ENCODE peak calls at places on chromosomes 2 and 18, in four cellular contexts. D is H54, T is uterus, W is bronchial epithelial cell. K is an unnamed sample.

GRCh38 chr2:78431241-78431640 is 594.3 kb upstream of the REG3G start:
- DNase-seq in D (no peak), T (no peak), W (peak), K (no peak)

GRCh38 chr18:10401930-10402329 is 52.5 kb upstream of the APCDD1 start:
- DNase-seq in D (no peak), T (no peak), W (no peak), K (no peak)

GRCh38 chr2:235569837-235570236 is 76.0 kb downstream of the AGAP1 start:
- DNase-seq in D (no peak), T (no peak), W (no peak), K (no peak)

GRCh38 chr2:205461678-205462665 is 220.3 kb upstream of the NRP2 start:
- DNase-seq in D (no peak), T (no peak), W (peak), K (no peak)

GRCh38 chr2:210519594-210519993 is 36.8 kb upstream of the CPS1 start:
- DNase-seq in D (no peak), T (no peak), W (no peak), K (no peak)

GRCh38 chr18:59264136-59264571 is 9.1 kb downstream of the RAX start:
- DNase-seq in D (no peak), T (no peak), W (no peak), K (no peak)

GRCh38 chr2:223929575-223930001 is 15.5 kb downstream of the WDFY1 start:
- DNase-seq in D (no peak), T (no peak), W (no peak), K (no peak)

GRCh38 chr2:144351687-144352086 is 168.2 kb downstream of the ZEB2 start:
- DNase-seq in D (no peak), T (no peak), W (no peak), K (no peak)

GRCh38 chr2:59896499-59896898 is 657.0 kb downstream of the BCL11A start:
- DNase-seq in D (no peak), T (no peak), W (peak), K (no peak)

GRCh38 chr2:232891621-232892071 is 21.6 kb downstream of the SNORC start:
- DNase-seq in D (no peak), T (no peak), W (peak), K (no peak)

GRCh38 chr2:120389036-120389391 is 43.1 kb downstream of the INHBB start:
- DNase-seq in D (no peak), T (peak), W (no peak), K (peak)

GRCh38 chr2:135831180-135831812 is 5.7 kb downstream of the LCT start:
- DNase-seq in D (no peak), T (no peak), W (no peak), K (no peak)

GRCh38 chr18:49249523-49249922 is 210.9 kb downstream of the DYM start:
- DNase-seq in D (peak), T (no peak), W (peak), K (no peak)

GRCh38 chr2:29393676-29394075 is 278.5 kb downstream of the CLIP4 start:
- DNase-seq in D (no peak), T (no peak), W (peak), K (no peak)

GRCh38 chr2:160974803-160975202 is 185.4 kb upstream of the TANK start:
- DNase-seq in D (no peak), T (no peak), W (peak), K (no peak)

GRCh38 chr2:53740170-53740569 is 27.4 kb upstream of the CHAC2 start:
- DNase-seq in D (no peak), T (no peak), W (peak), K (no peak)

GRCh38 chr18:49355028-49355427 is 105.4 kb downstream of the DYM start:
- DNase-seq in D (no peak), T (no peak), W (no peak), K (no peak)

GRCh38 chr2:73174941-73175662 is 27.3 kb upstream of the NOTO start:
- DNase-seq in D (no peak), T (no peak), W (no peak), K (no peak)

GRCh38 chr2:97995026-97995733 is 568 bp downstream of the TMEM131 start:
- DNase-seq in D (peak), T (peak), W (peak), K (peak)

GRCh38 chr2:8309131-8309530 is 372.7 kb upstream of the ID2 start:
- DNase-seq in D (no peak), T (no peak), W (peak), K (no peak)

GRCh38 chr18:39561136-39561535 is 1995.5 kb upstream of the CELF4 start:
- DNase-seq in D (no peak), T (no peak), W (no peak), K (no peak)

GRCh38 chr2:71603311-71603794 is 150.0 kb downstream of the DYSF start:
- DNase-seq in D (no peak), T (no peak), W (no peak), K (peak)

GRCh38 chr2:206230060-206230890 is 44.2 kb upstream of the ZDBF2 start:
- DNase-seq in D (no peak), T (no peak), W (peak), K (no peak)

GRCh38 chr2:127418300-127419111 is at the start of gene PROC:
- DNase-seq in D (no peak), T (no peak), W (no peak), K (no peak)

GRCh38 chr18:33270297-33270696 is 170.2 kb downstream of the CCDC178 start:
- DNase-seq in D (no peak), T (no peak), W (no peak), K (no peak)

GRCh38 chr2:178523596-178524134 is 43.4 kb downstream of the PLEKHA3 start:
- DNase-seq in D (no peak), T (no peak), W (no peak), K (no peak)

GRCh38 chr2:149278146-149278878 is 52.1 kb upstream of the LYPD6 start:
- DNase-seq in D (no peak), T (no peak), W (peak), K (no peak)

K was measured in heart left ventricle.